ENCODE peak calls at places on chromosomes 11 and 22, in seven cellular contexts. U is ELR; H is IMR-90; V is activated naive CD8-positive, alpha-beta T cell treated with anti-CD3 and anti-CD28 coated beads, Interleukin-2, amount 50 U/mL, for 24 hours; E is ureter; R is hippocampal formation; D is iPS DF 6.9. J is an unnamed sample.

GRCh38 chr11:64882243-64882642 is 3.8 kb upstream of the EHD1 start:
- DNase-seq in U (no peak), H (no peak), V (no peak), E (no peak), R (no peak), D (no peak), J (no peak)

GRCh38 chr22:30310881-30311771 is 15.6 kb downstream of the TBC1D10A start:
- DNase-seq in U (peak), H (peak), V (no peak), E (peak), R (peak), D (no peak), J (peak)

GRCh38 chr11:36051235-36052072 is 107.6 kb downstream of the LDLRAD3 start:
- DNase-seq in U (no peak), H (no peak), V (no peak), E (no peak), R (no peak), D (no peak), J (no peak)

GRCh38 chr11:56706486-56706885 is 7.6 kb downstream of the OR9G1 start:
- DNase-seq in U (no peak), H (no peak), V (no peak), E (no peak), R (no peak), D (no peak), J (no peak)

GRCh38 chr11:2586091-2586792 is 113.6 kb downstream of the KCNQ1OT1 start:
- DNase-seq in U (no peak), H (no peak), V (no peak), E (peak), R (no peak), D (no peak), J (peak)

GRCh38 chr22:27820896-27821866 is 19.6 kb upstream of the MN1 start:
- DNase-seq in U (no peak), H (no peak), V (no peak), E (no peak), R (no peak), D (no peak), J (no peak)

GRCh38 chr11:128725630-128726461 is 32.0 kb downstream of the FLI1 start:
- DNase-seq in U (no peak), H (peak), V (no peak), E (no peak), R (no peak), D (no peak), J (no peak)

GRCh38 chr11:102426000-102426399 is 26.6 kb downstream of the TMEM123 start:
- DNase-seq in U (no peak), H (no peak), V (no peak), E (no peak), R (no peak), D (no peak), J (no peak)

GRCh38 chr11:2791521-2792375 is 92.0 kb upstream of the KCNQ1OT1 start:
- DNase-seq in U (no peak), H (no peak), V (peak), E (peak), R (no peak), D (no peak), J (peak)

GRCh38 chr11:70703141-70704052 is 305.1 kb downstream of the CTTN start:
- DNase-seq in U (no peak), H (no peak), V (no peak), E (no peak), R (no peak), D (no peak), J (no peak)

GRCh38 chr11:71539017-71539416 is 1.2 kb downstream of the KRTAP5-8 start:
- DNase-seq in U (no peak), H (no peak), V (no peak), E (no peak), R (no peak), D (no peak), J (no peak)

GRCh38 chr11:94597896-94598295 is 30.7 kb downstream of the PIWIL4 start:
- DNase-seq in U (no peak), H (peak), V (no peak), E (no peak), R (no peak), D (no peak), J (no peak)

GRCh38 chr11:92439133-92439532 is 214.5 kb downstream of the FAT3 start:
- DNase-seq in U (no peak), H (no peak), V (no peak), E (no peak), R (no peak), D (no peak), J (no peak)

GRCh38 chr11:59862252-59862651 is 4.0 kb downstream of the TCN1 start:
- DNase-seq in U (no peak), H (no peak), V (no peak), E (no peak), R (no peak), D (no peak), J (no peak)

GRCh38 chr11:110710520-110711381 is 1.5 kb downstream of the ARHGAP20 start:
- DNase-seq in U (peak), H (peak), V (peak), E (peak), R (no peak), D (no peak), J (peak)

GRCh38 chr22:50192825-50193204 is 7.1 kb downstream of the TRABD start:
- DNase-seq in U (no peak), H (no peak), V (peak), E (no peak), R (no peak), D (no peak), J (no peak)

GRCh38 chr11:120998581-120998980 is 25.3 kb upstream of the TBCEL start:
- DNase-seq in U (no peak), H (no peak), V (no peak), E (no peak), R (no peak), D (no peak), J (no peak)

GRCh38 chr22:27603823-27604190 is 197.7 kb downstream of the MN1 start:
- DNase-seq in U (no peak), H (no peak), V (no peak), E (no peak), R (no peak), D (no peak), J (no peak)

GRCh38 chr22:38220163-38220562 is 18.4 kb downstream of the MAFF start:
- DNase-seq in U (no peak), H (no peak), V (no peak), E (no peak), R (no peak), D (no peak), J (no peak)

GRCh38 chr11:125079878-125080530 is 16.9 kb downstream of the SLC37A2 start:
- DNase-seq in U (no peak), H (no peak), V (no peak), E (no peak), R (no peak), D (no peak), J (no peak)

GRCh38 chr11:69540118-69541000 is 58.9 kb downstream of the LINC01488 start:
- DNase-seq in U (no peak), H (no peak), V (no peak), E (no peak), R (peak), D (no peak), J (peak)